ENCODE peak calls at places on chromosome 2, in six cellular contexts. D, S, Z, C, O and T are unnamed samples.
A peak's percentile ranks its signal among the peaks of the same experiment; 100 is the strongest.

GRCh38 chr2:19540739-19541503 is 182.5 kb upstream of the OSR1 start:
- DNase-seq in D (peak; percentile 17), S (no peak), Z (peak; percentile 29), C (peak; percentile 79), O (no peak), T (peak; percentile 62)

GRCh38 chr2:178523596-178524134 is 43.4 kb downstream of the PLEKHA3 start:
- DNase-seq in D (no peak), S (no peak), Z (no peak), C (no peak), O (no peak), T (peak; percentile 55)

GRCh38 chr2:180056367-180057118 is 49.4 kb upstream of the CWC22 start:
- DNase-seq in D (no peak), S (no peak), Z (no peak), C (no peak), O (no peak), T (no peak)

GRCh38 chr2:67572721-67573485 is 175.8 kb downstream of the ETAA1 start:
- DNase-seq in D (no peak), S (no peak), Z (peak; percentile 33), C (peak; percentile 54), O (no peak), T (peak; percentile 90)

GRCh38 chr2:40213071-40213470 is 238.8 kb downstream of the SLC8A1 start:
- DNase-seq in D (no peak), S (no peak), Z (no peak), C (peak; percentile 11), O (no peak), T (no peak)

GRCh38 chr2:10254373-10255188 is 48.1 kb upstream of the HPCAL1 start:
- DNase-seq in D (peak; percentile 97), S (peak; percentile 20), Z (no peak), C (peak; percentile 39), O (no peak), T (no peak)

GRCh38 chr2:134377730-134378129 is 123.9 kb downstream of the MGAT5 start:
- DNase-seq in D (no peak), S (no peak), Z (no peak), C (no peak), O (no peak), T (no peak)

GRCh38 chr2:204869142-204869823 is 324.0 kb downstream of the PARD3B start:
- DNase-seq in D (no peak), S (no peak), Z (no peak), C (no peak), O (no peak), T (no peak)

GRCh38 chr2:138501427-138502252 is at the start of gene SPOPL:
- DNase-seq in D (peak; percentile 92), S (peak; percentile 93), Z (peak; percentile 95), C (peak; percentile 89), O (peak; percentile 95), T (peak; percentile 96)

GRCh38 chr2:37392428-37392827 is 48.0 kb downstream of the QPCT start:
- DNase-seq in D (no peak), S (no peak), Z (no peak), C (no peak), O (no peak), T (no peak)

GRCh38 chr2:140589696-140590095 is 1541.1 kb downstream of the LRP1B start:
- DNase-seq in D (no peak), S (no peak), Z (no peak), C (no peak), O (no peak), T (no peak)

GRCh38 chr2:82992948-82993347 is 1466.1 kb downstream of the SUCLG1 start:
- DNase-seq in D (no peak), S (no peak), Z (no peak), C (no peak), O (no peak), T (no peak)

GRCh38 chr2:234286118-234286598 is 210.7 kb downstream of the ARL4C start:
- DNase-seq in D (no peak), S (no peak), Z (no peak), C (no peak), O (no peak), T (no peak)

GRCh38 chr2:31704561-31705212 is 123.9 kb upstream of the SRD5A2 start:
- DNase-seq in D (no peak), S (no peak), Z (no peak), C (peak; percentile 29), O (no peak), T (no peak)

GRCh38 chr2:17658251-17658843 is 95.3 kb downstream of the SMC6 start:
- DNase-seq in D (no peak), S (no peak), Z (no peak), C (no peak), O (no peak), T (no peak)

GRCh38 chr2:240355001-240355891 is 80.2 kb upstream of the GPC1 start:
- DNase-seq in D (peak; percentile 41), S (no peak), Z (no peak), C (no peak), O (peak; percentile 14), T (no peak)

GRCh38 chr2:230230087-230230486 is 4.6 kb downstream of the SP140 start:
- DNase-seq in D (no peak), S (no peak), Z (no peak), C (no peak), O (no peak), T (no peak)

GRCh38 chr2:73264332-73264606 is 20.0 kb downstream of the FBXO41 start:
- DNase-seq in D (no peak), S (no peak), Z (no peak), C (no peak), O (no peak), T (no peak)

GRCh38 chr2:11156396-11157075 is 1.3 kb downstream of the SLC66A3 start:
- DNase-seq in D (no peak), S (no peak), Z (no peak), C (no peak), O (no peak), T (no peak)

GRCh38 chr2:56589194-56589593 is 405.4 kb downstream of the CCDC85A start:
- DNase-seq in D (no peak), S (no peak), Z (no peak), C (no peak), O (no peak), T (no peak)

GRCh38 chr2:64260817-64261216 is 116.6 kb upstream of the PELI1 start:
- DNase-seq in D (no peak), S (no peak), Z (peak; percentile 71), C (no peak), O (peak; percentile 69), T (no peak)

GRCh38 chr2:232321156-232321816 is 57.3 kb upstream of the ALPP start:
- DNase-seq in D (no peak), S (peak; percentile 6), Z (peak; percentile 6), C (no peak), O (no peak), T (no peak)

GRCh38 chr2:233312874-233313273 is 5.3 kb downstream of the SAG start:
- DNase-seq in D (no peak), S (no peak), Z (no peak), C (no peak), O (no peak), T (no peak)

GRCh38 chr2:40450066-40450841 is 1.6 kb downstream of the SLC8A1 start:
- DNase-seq in D (no peak), S (peak; percentile 37), Z (no peak), C (no peak), O (no peak), T (no peak)

GRCh38 chr2:202127793-202128215 is 54.7 kb downstream of the KIAA2012 start:
- DNase-seq in D (no peak), S (no peak), Z (no peak), C (no peak), O (no peak), T (no peak)

GRCh38 chr2:56288863-56289580 is 105.2 kb downstream of the CCDC85A start:
- DNase-seq in D (no peak), S (no peak), Z (no peak), C (no peak), O (no peak), T (no peak)

GRCh38 chr2:148253716-148254115 is 232.8 kb downstream of the MBD5 start:
- DNase-seq in D (no peak), S (no peak), Z (no peak), C (peak; percentile 39), O (no peak), T (no peak)

GRCh38 chr2:222038086-222038802 is 260.6 kb downstream of the PAX3 start:
- DNase-seq in D (no peak), S (no peak), Z (no peak), C (no peak), O (no peak), T (no peak)

GRCh38 chr2:222037211-222037610 is 261.6 kb downstream of the PAX3 start:
- DNase-seq in D (no peak), S (no peak), Z (no peak), C (no peak), O (no peak), T (no peak)

GRCh38 chr2:222040333-222040732 is 258.5 kb downstream of the PAX3 start:
- DNase-seq in D (no peak), S (no peak), Z (no peak), C (no peak), O (no peak), T (no peak)

GRCh38 chr2:222042666-222043065 is 256.1 kb downstream of the PAX3 start:
- DNase-seq in D (no peak), S (no peak), Z (no peak), C (no peak), O (no peak), T (no peak)

DNA sequence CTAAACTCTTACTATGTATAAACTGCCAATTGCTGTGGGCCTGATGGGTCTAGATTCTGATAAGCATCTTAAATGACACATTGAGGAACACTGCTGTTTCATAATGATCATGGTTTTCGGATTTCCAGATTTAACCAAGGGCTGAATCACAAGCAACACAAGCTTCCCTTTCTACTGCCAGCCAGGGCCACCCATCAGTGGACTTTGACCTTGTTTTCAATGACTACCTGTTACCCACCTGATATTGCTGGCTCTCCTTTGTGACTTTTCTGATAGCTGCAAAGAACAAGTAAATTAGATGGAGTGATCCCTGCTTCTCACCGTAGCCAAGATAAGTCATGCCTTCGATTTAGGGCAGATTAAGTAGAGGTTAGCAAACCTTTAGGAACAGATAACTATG is 259.0 kb downstream of the PAX3 start:
- DNase-seq in D (no peak), S (no peak), Z (no peak), C (no peak), O (no peak), T (no peak)
- TF ChIP-seq POLR2A in D (no peak), S (no peak), Z (no peak), C (no peak), O (no peak), T (no peak)

DNA sequence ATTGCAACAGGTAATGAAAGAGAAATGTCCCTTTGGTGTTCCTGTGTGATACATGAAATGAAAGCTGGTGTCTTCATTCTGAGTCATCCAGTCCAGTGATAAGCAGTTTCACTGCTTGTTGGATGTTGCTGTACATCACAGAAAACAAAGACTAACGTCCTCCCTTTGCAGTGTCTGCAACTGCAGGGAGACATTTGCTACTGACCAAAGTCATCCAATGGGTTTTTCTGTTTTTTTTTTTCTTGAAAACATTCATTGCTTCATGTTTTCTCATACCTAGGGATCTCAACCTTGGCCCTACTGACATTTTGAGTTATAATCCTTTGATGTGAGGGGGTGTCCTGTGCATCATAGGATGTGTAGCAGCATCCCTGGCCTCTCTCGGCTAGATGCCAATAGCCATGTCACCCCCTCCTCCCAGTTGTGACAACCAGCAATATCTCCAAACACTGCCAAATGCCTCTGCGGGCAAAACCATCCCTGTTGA is 63.6 kb upstream of the FZD5 start:
- DNase-seq in D (no peak), S (no peak), Z (no peak), C (no peak), O (no peak), T (no peak)
- TF ChIP-seq POLR2A in D (no peak), S (no peak), Z (no peak), C (no peak), O (no peak), T (no peak)

GRCh38 chr2:196170202-196170680 is 1.1 kb downstream of the STK17B start:
- DNase-seq in D (no peak), S (no peak), Z (peak; percentile 56), C (peak; percentile 51), O (no peak), T (no peak)
- TF ChIP-seq POLR2A in D (no peak), S (no peak), Z (peak; percentile 25), C (no peak), O (no peak), T (no peak)

GRCh38 chr2:191003405-191004309 is 10.3 kb downstream of the STAT1 start:
- DNase-seq in D (no peak), S (no peak), Z (no peak), C (no peak), O (no peak), T (no peak)
- TF ChIP-seq POLR2A in D (no peak), S (no peak), Z (no peak), C (no peak), O (no peak), T (no peak)